ENCODE peak calls at places on chromosome 12, in four cellular contexts. One of them, this sample, is unnamed.

GRCh38 chr12:68538722-68539614 is 71.7 kb upstream of the RAP1B start:
- DNase-seq in ELR: no peak
- DNase-seq in CD8-positive, alpha-beta memory T cell: peak; percentile 78
- DNase-seq in cardiac muscle cell: no peak
- DNase-seq in this sample: peak; percentile 19

GRCh38 chr12:92717202-92717601 is 14.4 kb downstream of the PLEKHG7 start:
- DNase-seq in ELR: peak; percentile 49
- DNase-seq in CD8-positive, alpha-beta memory T cell: no peak
- DNase-seq in cardiac muscle cell: no peak
- DNase-seq in this sample: peak; percentile 6

GRCh38 chr12:10737249-10737648 is 14.1 kb upstream of the YBX3 start:
- DNase-seq in ELR: no peak
- DNase-seq in CD8-positive, alpha-beta memory T cell: no peak
- DNase-seq in cardiac muscle cell: no peak
- DNase-seq in this sample: peak; percentile 27

GRCh38 chr12:106743270-106743988 is 31.1 kb upstream of the RIC8B start:
- DNase-seq in ELR: no peak
- DNase-seq in CD8-positive, alpha-beta memory T cell: no peak
- DNase-seq in cardiac muscle cell: no peak
- DNase-seq in this sample: no peak

GRCh38 chr12:67151891-67152290 is 117.3 kb upstream of the CAND1 start:
- DNase-seq in ELR: no peak
- DNase-seq in CD8-positive, alpha-beta memory T cell: no peak
- DNase-seq in cardiac muscle cell: no peak
- DNase-seq in this sample: no peak

GRCh38 chr12:124636138-124636968 is 68.9 kb upstream of the NCOR2 start:
- DNase-seq in ELR: peak; percentile 89
- DNase-seq in CD8-positive, alpha-beta memory T cell: no peak
- DNase-seq in cardiac muscle cell: no peak
- DNase-seq in this sample: peak; percentile 76

GRCh38 chr12:20364501-20364900 is 3.8 kb upstream of the PDE3A start:
- DNase-seq in ELR: no peak
- DNase-seq in CD8-positive, alpha-beta memory T cell: no peak
- DNase-seq in cardiac muscle cell: no peak
- DNase-seq in this sample: no peak

GRCh38 chr12:52506858-52507715 is 13.1 kb downstream of the KRT5 start:
- DNase-seq in ELR: peak; percentile 68
- DNase-seq in CD8-positive, alpha-beta memory T cell: peak; percentile 7
- DNase-seq in cardiac muscle cell: peak; percentile 69
- DNase-seq in this sample: peak; percentile 75

GRCh38 chr12:6915023-6915788 is 826 bp downstream of the ENO2 start:
- DNase-seq in ELR: peak; percentile 47
- DNase-seq in CD8-positive, alpha-beta memory T cell: no peak
- DNase-seq in cardiac muscle cell: peak; percentile 27
- DNase-seq in this sample: no peak

GRCh38 chr12:57211791-57212700 is 4.5 kb upstream of the NXPH4 start:
- DNase-seq in ELR: no peak
- DNase-seq in CD8-positive, alpha-beta memory T cell: no peak
- DNase-seq in cardiac muscle cell: no peak
- DNase-seq in this sample: no peak

This sample was measured in kidney tubule cell.